ENCODE peak calls at places on chromosomes 2 and 18, in six cellular contexts. S, I, Q, J, P and H are unnamed samples.

GRCh38 chr2:9473985-9474360 is 378 bp upstream of the IAH1 start:
- DNase-seq in Q (no peak), S (no peak), J (no peak), I (no peak), P (no peak), H (no peak)

GRCh38 chr2:97662895-97663625 is 784 bp downstream of the ACTR1B start:
- DNase-seq in I (peak; percentile 30), J (peak; percentile 43), Q (peak; percentile 89), S (peak; percentile 92), P (peak; percentile 93), H (peak; percentile 97)

GRCh38 chr2:11099122-11100065 is 55.9 kb upstream of the SLC66A3 start:
- DNase-seq in Q (no peak), I (no peak), J (no peak), S (no peak), P (no peak), H (no peak)

GRCh38 chr2:120231974-120232635 is 8.9 kb upstream of the TMEM185B start:
- DNase-seq in I (no peak), S (peak; percentile 21), J (no peak), P (no peak), Q (peak; percentile 50), H (no peak)

GRCh38 chr18:58044370-58045264 is 591 bp downstream of the NEDD4L start:
- DNase-seq in P (peak; percentile 54), I (peak; percentile 35), Q (peak; percentile 34), J (no peak), S (peak; percentile 60), H (peak; percentile 79)

GRCh38 chr2:72112981-72113846 is 34.4 kb downstream of the CYP26B1 start:
- DNase-seq in J (no peak), Q (no peak), P (no peak), I (no peak), S (no peak), H (no peak)

GRCh38 chr2:11833601-11834000 is 87.2 kb downstream of the LPIN1 start:
- DNase-seq in I (no peak), J (no peak), Q (peak; percentile 64), P (no peak), S (peak; percentile 23), H (no peak)

GRCh38 chr18:23200751-23201150 is 65.5 kb downstream of the CABLES1 start:
- DNase-seq in I (no peak), Q (no peak), P (peak; percentile 89), J (no peak), S (no peak), H (peak; percentile 88)

GRCh38 chr2:118498943-118499342 is 348.5 kb downstream of the EN1 start:
- DNase-seq in I (no peak), J (no peak), S (no peak), P (no peak), Q (no peak), H (peak; percentile 25)

GRCh38 chr2:232420073-232420454 is 13.4 kb downstream of the ALPG start:
- DNase-seq in Q (no peak), I (no peak), S (peak; percentile 2), J (no peak), P (no peak), H (peak; percentile 33)

GRCh38 chr2:69538872-69539548 is 101.8 kb upstream of the NFU1 start:
- DNase-seq in P (peak; percentile 65), Q (no peak), J (no peak), S (peak; percentile 70), I (no peak), H (peak; percentile 59)

GRCh38 chr2:176105727-176106635 is 1.1 kb upstream of the HOXD11 start:
- DNase-seq in S (no peak), P (no peak), I (no peak), Q (no peak), J (no peak), H (no peak)

GRCh38 chr2:161049571-161049970 is 110.7 kb upstream of the TANK start:
- DNase-seq in J (no peak), S (peak; percentile 46), P (no peak), Q (no peak), I (no peak), H (peak; percentile 7)

DNA sequence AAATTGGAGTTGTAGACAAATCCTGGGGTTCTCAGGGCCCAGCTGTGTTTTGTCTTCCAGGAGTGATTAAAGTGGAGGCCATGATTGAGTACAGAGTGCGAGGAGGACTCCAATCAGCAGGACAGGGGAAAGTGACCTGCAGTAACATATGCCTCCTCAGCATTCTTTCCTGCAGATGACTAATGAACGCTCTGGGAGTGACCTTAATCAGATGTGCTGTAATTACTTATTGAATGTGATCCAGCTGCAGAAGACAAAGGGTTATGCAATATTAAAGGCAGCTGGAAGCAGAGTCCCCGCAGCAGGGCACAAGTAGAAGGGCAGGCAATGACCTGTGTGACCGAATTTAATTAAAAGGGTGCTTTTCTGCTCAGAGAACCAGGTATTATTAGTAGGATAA is 141.0 kb downstream of the CCBE1 start:
- DNase-seq in I (no peak), S (no peak), P (peak; percentile 68), Q (peak; percentile 52), J (no peak), H (no peak)
- H3K4me2 ChIP-seq in I (no peak overlapping the region), S (no peak overlapping the region), P (no peak overlapping the region), Q (no peak overlapping the region), J (no peak overlapping the region), H (no peak overlapping the region)

GRCh38 chr2:233901884-233902283 is 15.3 kb upstream of the TRPM8 start:
- DNase-seq in Q (no peak), J (no peak), S (no peak), P (no peak), I (no peak), H (no peak)

GRCh38 chr2:233901367-233901766 is 15.8 kb upstream of the TRPM8 start:
- DNase-seq in J (no peak), Q (no peak), S (no peak), I (no peak), P (no peak), H (no peak)

GRCh38 chr2:233907627-233908026 is 9.5 kb upstream of the TRPM8 start:
- DNase-seq in S (no peak), I (no peak), J (no peak), P (no peak), Q (no peak), H (no peak)

DNA sequence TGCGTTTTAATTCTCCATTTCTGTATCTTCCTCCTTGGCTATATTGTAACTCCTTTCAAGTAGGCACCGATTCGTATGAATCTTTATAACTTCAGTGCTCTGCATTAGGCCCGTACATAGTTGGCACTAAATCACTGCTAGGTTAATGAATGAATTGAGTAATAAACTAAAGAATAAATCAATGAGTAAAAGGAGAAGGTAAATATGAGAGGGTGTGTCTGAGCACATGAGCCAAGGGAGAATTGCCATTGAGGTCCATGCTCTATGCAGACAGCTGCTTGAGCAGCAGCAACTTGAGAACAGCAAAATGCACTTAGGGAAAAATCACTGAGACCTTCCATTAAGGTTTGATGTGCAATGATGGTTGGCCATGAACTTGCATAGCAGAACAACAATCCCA is 11.2 kb upstream of the TRPM8 start:
- DNase-seq in J (no peak), P (no peak), Q (no peak), S (no peak), I (no peak), H (no peak)
- H3K23ac ChIP-seq in J (no peak overlapping the region), P (no peak overlapping the region), Q (no peak overlapping the region), S (no peak overlapping the region), I (no peak overlapping the region), H (no peak overlapping the region)

DNA sequence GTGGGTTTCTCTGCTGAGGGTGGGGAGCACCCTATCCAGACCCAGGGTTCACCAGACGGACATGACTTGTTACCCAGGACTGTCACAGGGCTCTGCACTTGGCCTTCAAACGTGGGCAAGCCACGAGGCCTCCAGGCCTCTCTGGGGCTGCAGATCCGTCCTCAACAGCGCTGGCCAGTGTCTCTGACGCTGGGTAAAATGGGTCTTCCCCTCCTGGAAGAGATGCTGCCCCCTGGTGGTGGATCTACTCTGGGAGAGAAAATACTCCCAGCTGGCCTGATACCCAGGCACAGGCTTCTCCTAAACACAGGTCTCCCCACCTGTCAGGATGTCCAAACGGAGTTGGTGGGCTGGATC is 3.7 kb downstream of the GPR17 start:
- DNase-seq in J (no peak), P (peak; percentile 97), S (peak; percentile 83), I (peak; percentile 80), Q (peak; percentile 77), H (peak; percentile 91)
- H3K4me3 ChIP-seq in J (no peak overlapping the region), P (no peak overlapping the region), S (no peak overlapping the region), I (no peak overlapping the region), Q (no peak overlapping the region), H (no peak overlapping the region)

GRCh38 chr2:145012214-145012670 is 492.3 kb upstream of the ZEB2 start:
- DNase-seq in Q (peak; percentile 24), J (no peak), I (no peak), P (no peak), S (peak; percentile 38), H (no peak)

GRCh38 chr2:145010635-145011034 is 490.7 kb upstream of the ZEB2 start:
- DNase-seq in S (no peak), Q (no peak), P (no peak), I (no peak), J (no peak), H (no peak)

GRCh38 chr2:145016711-145017110 is 496.8 kb upstream of the ZEB2 start:
- DNase-seq in S (no peak), J (no peak), I (no peak), P (no peak), Q (no peak), H (no peak)

GRCh38 chr2:145015561-145015960 is 495.6 kb upstream of the ZEB2 start:
- DNase-seq in S (no peak), I (peak; percentile 5), Q (no peak), P (no peak), J (no peak), H (no peak)

GRCh38 chr2:145012806-145013205 is 492.9 kb upstream of the ZEB2 start:
- DNase-seq in I (no peak), S (no peak), P (no peak), Q (no peak), J (no peak), H (no peak)
- H3K4me2 ChIP-seq in I (no peak overlapping the region), S (no peak overlapping the region), P (no peak overlapping the region), Q (no peak overlapping the region), J (peak overlapping the region; percentile 34), H (no peak overlapping the region)

GRCh38 chr2:173355132-173355865 is 627 bp downstream of the CDCA7 start:
- DNase-seq in S (peak; percentile 84), J (peak; percentile 33), P (peak; percentile 66), Q (peak; percentile 60), I (peak; percentile 51), H (peak; percentile 87)
- H3K23ac ChIP-seq in S (peak overlapping the region; percentile 54), J (no peak overlapping the region), P (peak overlapping the region; percentile 2), Q (peak overlapping the region; percentile 74), I (peak overlapping the region; percentile 98), H (peak overlapping the region; percentile 98)

DNA sequence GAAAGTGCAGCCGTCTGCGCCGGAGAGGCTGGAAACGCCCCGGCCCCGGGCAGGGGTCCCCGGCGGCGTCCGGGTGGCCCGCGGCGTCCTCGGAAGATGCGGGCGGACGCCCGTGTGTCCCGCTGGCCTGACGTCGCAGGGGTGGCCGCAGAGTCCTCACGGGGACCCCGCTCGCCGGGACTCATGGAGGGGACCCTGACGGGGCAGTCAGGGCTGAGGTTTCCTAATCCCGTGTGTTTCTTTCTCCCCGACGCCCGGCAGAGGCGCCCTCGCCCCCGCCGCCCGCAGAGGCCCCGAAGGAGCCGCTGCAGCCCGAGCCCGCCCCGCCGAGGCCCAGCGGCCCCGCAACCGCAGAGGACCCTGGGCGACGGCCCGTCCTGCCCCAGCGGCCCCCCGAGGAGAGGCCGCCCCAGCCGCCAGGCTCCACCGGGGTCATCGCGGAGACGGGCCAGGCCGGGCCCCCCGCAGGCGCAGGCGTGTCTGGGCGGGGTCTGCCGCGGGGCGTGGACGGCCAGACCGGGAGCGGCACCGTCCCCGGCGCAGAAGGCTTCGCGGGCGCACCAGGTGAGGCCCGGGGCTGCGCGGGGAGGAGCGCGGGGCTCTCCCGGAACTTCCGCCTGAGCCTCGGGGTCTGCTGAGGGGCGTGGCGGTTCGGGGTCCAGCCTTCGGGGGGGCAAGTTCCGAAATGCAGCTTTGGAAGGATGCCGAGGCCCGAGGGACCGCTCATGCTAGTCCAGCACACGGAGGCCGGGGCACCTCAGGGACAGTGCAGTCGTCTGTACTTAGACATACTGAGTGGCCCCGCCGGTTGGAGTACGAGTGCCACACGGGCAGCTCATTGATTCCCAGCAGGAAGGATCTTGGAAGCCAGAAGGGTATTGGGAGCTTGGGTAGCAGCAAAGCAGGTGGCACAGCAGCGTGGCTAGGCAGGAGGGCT is 60.0 kb downstream of the EMILIN2 start:
- DNase-seq in J (no peak), Q (no peak), S (peak; percentile 49), I (no peak), P (peak; percentile 32), H (peak; percentile 47)
- H3K4me3 ChIP-seq in J (peak overlapping the region; percentile 54), Q (peak overlapping the region; percentile 35), S (peak overlapping the region; percentile 56), I (peak overlapping the region; percentile 87), P (peak overlapping the region; percentile 80), H (peak overlapping the region; percentile 57)